ENCODE peak calls at places on chromosomes 13 and 19, in five cellular contexts. V is stimulated activated CD8-positive, alpha-beta memory T cell treated with anti-CD3 and anti-CD28 coated beads, Interleukin-4, amount 100 ng/mL, for 48 hours; Y is CD8-positive, alpha-beta T cell; R is germinal center; C is kidney glomerular epithelial cell. J is an unnamed sample.

GRCh38 chr19:48992571-48993174 is 436 bp downstream of the GYS1 start:
- DNase-seq in Y (no peak), C (no peak), V (peak), R (peak), J (no peak)

GRCh38 chr19:38034153-38034835 is 127.3 kb downstream of the SIPA1L3 start:
- DNase-seq in C (peak), R (peak), Y (no peak), V (no peak), J (no peak)

GRCh38 chr13:31134055-31134711 is 27.5 kb downstream of the HSPH1 start:
- DNase-seq in R (no peak), V (no peak), C (no peak), Y (no peak), J (no peak)

GRCh38 chr13:53151692-53152421 is 123.2 kb downstream of the OLFM4 start:
- DNase-seq in Y (no peak), C (no peak), R (peak), V (peak), J (peak)

GRCh38 chr13:72745260-72745659 is 17.5 kb downstream of the BORA start:
- DNase-seq in R (no peak), V (no peak), Y (no peak), C (no peak), J (no peak)

GRCh38 chr13:87953381-87953780 is 282.2 kb downstream of the SLITRK5 start:
- DNase-seq in V (no peak), Y (no peak), C (no peak), R (no peak), J (no peak)

GRCh38 chr13:88541993-88542392 is 870.8 kb downstream of the SLITRK5 start:
- DNase-seq in C (no peak), Y (no peak), V (no peak), R (no peak), J (no peak)

GRCh38 chr13:30731658-30732390 is 3.5 kb upstream of the ALOX5AP start:
- DNase-seq in Y (no peak), R (no peak), V (no peak), C (no peak), J (no peak)

GRCh38 chr13:56902276-56902675 is 238.4 kb upstream of the PRR20A start:
- DNase-seq in V (no peak), C (no peak), R (no peak), Y (no peak), J (no peak)

GRCh38 chr13:113903912-113904311 is 40.0 kb upstream of the GAS6 start:
- DNase-seq in R (no peak), Y (no peak), V (peak), C (no peak), J (no peak)

GRCh38 chr13:66354880-66355279 is 875.3 kb downstream of the PCDH9 start:
- DNase-seq in C (no peak), Y (no peak), V (no peak), R (no peak), J (no peak)

GRCh38 chr13:22090114-22090513 is 419.2 kb downstream of the FGF9 start:
- DNase-seq in Y (no peak), R (no peak), C (no peak), V (no peak), J (no peak)